ENCODE peak calls at places on chromosomes 16 and 17, in ten cellular contexts. One of them, this sample, is unnamed.

GRCh38 chr17:41959336-41960095 is 7.1 kb upstream of the CNP start:
- DNase-seq in MCF 10A: peak
- DNase-seq in tibial nerve: no peak
- DNase-seq in midbrain: peak
- DNase-seq in Kasumi-1: peak
- DNase-seq in NCI-H1092: peak
- DNase-seq in astrocyte of the spinal cord: peak
- DNase-seq in nephron progenitor cell: peak
- DNase-seq in M059J: peak
- DNase-seq in RCC 7860: peak
- DNase-seq in this sample: peak

GRCh38 chr17:59345476-59345875 is 14.0 kb downstream of the YPEL2 start:
- DNase-seq in MCF 10A: no peak
- DNase-seq in tibial nerve: no peak
- DNase-seq in midbrain: no peak
- DNase-seq in Kasumi-1: no peak
- DNase-seq in NCI-H1092: no peak
- DNase-seq in astrocyte of the spinal cord: peak
- DNase-seq in nephron progenitor cell: no peak
- DNase-seq in M059J: peak
- DNase-seq in RCC 7860: no peak
- DNase-seq in this sample: no peak

GRCh38 chr16:66137853-66138252 is 228.6 kb upstream of the CDH5 start:
- DNase-seq in MCF 10A: no peak
- DNase-seq in tibial nerve: no peak
- DNase-seq in midbrain: no peak
- DNase-seq in Kasumi-1: no peak
- DNase-seq in NCI-H1092: no peak
- DNase-seq in astrocyte of the spinal cord: no peak
- DNase-seq in nephron progenitor cell: no peak
- DNase-seq in M059J: no peak
- DNase-seq in RCC 7860: no peak
- DNase-seq in this sample: no peak

GRCh38 chr17:61466246-61466645 is 14.0 kb downstream of the TBX4 start:
- DNase-seq in MCF 10A: no peak
- DNase-seq in tibial nerve: no peak
- DNase-seq in midbrain: no peak
- DNase-seq in Kasumi-1: no peak
- DNase-seq in NCI-H1092: no peak
- DNase-seq in astrocyte of the spinal cord: no peak
- DNase-seq in nephron progenitor cell: no peak
- DNase-seq in M059J: no peak
- DNase-seq in RCC 7860: no peak
- DNase-seq in this sample: no peak

GRCh38 chr17:64326420-64327054 is 63.5 kb upstream of the TEX2 start:
- DNase-seq in MCF 10A: peak
- DNase-seq in tibial nerve: peak
- DNase-seq in midbrain: peak
- DNase-seq in Kasumi-1: peak
- DNase-seq in NCI-H1092: no peak
- DNase-seq in astrocyte of the spinal cord: no peak
- DNase-seq in nephron progenitor cell: no peak
- DNase-seq in M059J: peak
- DNase-seq in RCC 7860: no peak
- DNase-seq in this sample: peak

GRCh38 chr16:31404353-31405064 is 11.4 kb downstream of the ITGAD start:
- DNase-seq in MCF 10A: peak
- DNase-seq in tibial nerve: no peak
- DNase-seq in midbrain: no peak
- DNase-seq in Kasumi-1: no peak
- DNase-seq in NCI-H1092: no peak
- DNase-seq in astrocyte of the spinal cord: no peak
- DNase-seq in nephron progenitor cell: no peak
- DNase-seq in M059J: peak
- DNase-seq in RCC 7860: peak
- DNase-seq in this sample: no peak

GRCh38 chr17:28807925-28808641 is 34.5 kb downstream of the FAM222B start:
- DNase-seq in MCF 10A: peak
- DNase-seq in tibial nerve: no peak
- DNase-seq in midbrain: peak
- DNase-seq in Kasumi-1: peak
- DNase-seq in NCI-H1092: peak
- DNase-seq in astrocyte of the spinal cord: peak
- DNase-seq in nephron progenitor cell: no peak
- DNase-seq in M059J: peak
- DNase-seq in RCC 7860: peak
- DNase-seq in this sample: peak

GRCh38 chr17:74733365-74734122 is 3.5 kb upstream of the RAB37 start:
- DNase-seq in MCF 10A: no peak
- DNase-seq in tibial nerve: no peak
- DNase-seq in midbrain: no peak
- DNase-seq in Kasumi-1: no peak
- DNase-seq in NCI-H1092: no peak
- DNase-seq in astrocyte of the spinal cord: no peak
- DNase-seq in nephron progenitor cell: no peak
- DNase-seq in M059J: no peak
- DNase-seq in RCC 7860: no peak
- DNase-seq in this sample: no peak

GRCh38 chr17:35213412-35213925 is 19.3 kb upstream of the SLC35G3 start:
- DNase-seq in MCF 10A: no peak
- DNase-seq in tibial nerve: no peak
- DNase-seq in midbrain: no peak
- DNase-seq in Kasumi-1: no peak
- DNase-seq in NCI-H1092: no peak
- DNase-seq in astrocyte of the spinal cord: no peak
- DNase-seq in nephron progenitor cell: no peak
- DNase-seq in M059J: no peak
- DNase-seq in RCC 7860: no peak
- DNase-seq in this sample: no peak

GRCh38 chr17:18920911-18921441 is 31.0 kb upstream of the SLC5A10 start:
- DNase-seq in MCF 10A: no peak
- DNase-seq in tibial nerve: no peak
- DNase-seq in midbrain: no peak
- DNase-seq in Kasumi-1: no peak
- DNase-seq in NCI-H1092: no peak
- DNase-seq in astrocyte of the spinal cord: no peak
- DNase-seq in nephron progenitor cell: no peak
- DNase-seq in M059J: peak
- DNase-seq in RCC 7860: peak
- DNase-seq in this sample: peak

GRCh38 chr16:88769617-88770458 is 15.2 kb downstream of the PIEZO1 start:
- DNase-seq in MCF 10A: no peak
- DNase-seq in tibial nerve: no peak
- DNase-seq in midbrain: no peak
- DNase-seq in Kasumi-1: no peak
- DNase-seq in NCI-H1092: no peak
- DNase-seq in astrocyte of the spinal cord: peak
- DNase-seq in nephron progenitor cell: peak
- DNase-seq in M059J: no peak
- DNase-seq in RCC 7860: peak
- DNase-seq in this sample: peak

GRCh38 chr17:58525239-58525638 is 10.8 kb upstream of the MTMR4 start:
- DNase-seq in MCF 10A: peak
- DNase-seq in tibial nerve: no peak
- DNase-seq in midbrain: no peak
- DNase-seq in Kasumi-1: no peak
- DNase-seq in NCI-H1092: no peak
- DNase-seq in astrocyte of the spinal cord: peak
- DNase-seq in nephron progenitor cell: no peak
- DNase-seq in M059J: peak
- DNase-seq in RCC 7860: no peak
- DNase-seq in this sample: peak

GRCh38 chr16:88854306-88855111 is 2.2 kb downstream of the GALNS start:
- DNase-seq in MCF 10A: no peak
- DNase-seq in tibial nerve: no peak
- DNase-seq in midbrain: no peak
- DNase-seq in Kasumi-1: peak
- DNase-seq in NCI-H1092: no peak
- DNase-seq in astrocyte of the spinal cord: no peak
- DNase-seq in nephron progenitor cell: no peak
- DNase-seq in M059J: no peak
- DNase-seq in RCC 7860: no peak
- DNase-seq in this sample: no peak

GRCh38 chr17:43170140-43170765 is 761 bp upstream of the NBR1 start:
- DNase-seq in MCF 10A: peak
- DNase-seq in tibial nerve: peak
- DNase-seq in midbrain: peak
- DNase-seq in Kasumi-1: peak
- DNase-seq in NCI-H1092: peak
- DNase-seq in astrocyte of the spinal cord: peak
- DNase-seq in nephron progenitor cell: peak
- DNase-seq in M059J: peak
- DNase-seq in RCC 7860: peak
- DNase-seq in this sample: peak

This sample was measured in mammary epithelial cell.